ENCODE peak calls at places on chromosomes 13 and 19, in six cellular contexts. O is transverse colon, B is GM23338, I is endothelial cell of umbilical vein, U is HCT116, S is H1. K is an unnamed sample.
A peak's percentile ranks its signal among the peaks of the same experiment; 100 is the strongest.

GRCh38 chr13:112740502-112741131 is 50.8 kb downstream of the ATP11A start:
- DNase-seq in U (no peak), I (peak; percentile 32), O (peak; percentile 50), B (no peak), S (no peak), K (no peak)

GRCh38 chr13:88223958-88224357 is 552.8 kb downstream of the SLITRK5 start:
- DNase-seq in S (no peak), B (no peak), I (no peak), O (no peak), U (no peak), K (no peak)

GRCh38 chr19:7989071-7989575 is 16.3 kb downstream of the ELAVL1 start:
- DNase-seq in B (no peak), U (no peak), I (no peak), S (no peak), O (no peak), K (peak; percentile 78)

GRCh38 chr19:45150731-45151725 is 9.8 kb downstream of the NKPD1 start:
- DNase-seq in U (no peak), I (no peak), B (no peak), O (no peak), S (no peak), K (peak; percentile 44)

GRCh38 chr19:48325265-48325910 is at the start of gene EMP3:
- DNase-seq in U (peak; percentile 63), O (peak; percentile 86), I (peak; percentile 80), B (peak; percentile 89), S (peak; percentile 78), K (peak; percentile 80)

GRCh38 chr13:84265365-84265764 is 383.1 kb upstream of the SLITRK1 start:
- DNase-seq in S (no peak), O (no peak), I (no peak), B (no peak), U (no peak), K (no peak)

GRCh38 chr13:21638319-21639282 is 32.3 kb upstream of the FGF9 start:
- DNase-seq in S (peak; percentile 53), B (peak; percentile 49), U (no peak), O (peak; percentile 43), I (peak; percentile 28), K (no peak)

GRCh38 chr13:112991611-112992010 is 22.6 kb downstream of the MCF2L start:
- DNase-seq in S (no peak), I (no peak), B (no peak), U (no peak), O (no peak), K (no peak)

GRCh38 chr19:35812220-35813042 is at the start of gene PRODH2:
- DNase-seq in B (no peak), U (no peak), O (no peak), I (no peak), S (no peak), K (no peak)

GRCh38 chr19:16067205-16067938 is 8.9 kb upstream of the TPM4 start:
- DNase-seq in S (no peak), U (peak; percentile 54), B (no peak), I (peak; percentile 50), O (peak; percentile 82), K (peak; percentile 82)

GRCh38 chr19:5181331-5181730 is 159.3 kb downstream of the PTPRS start:
- DNase-seq in S (no peak), U (no peak), I (no peak), B (no peak), O (no peak), K (no peak)
- H3K27ac ChIP-seq in S (no peak overlapping the region), U (no peak overlapping the region), I (no peak overlapping the region), B (no peak overlapping the region), O (no peak overlapping the region), K (no peak overlapping the region)

GRCh38 chr19:18436651-18437478 is 1.1 kb downstream of the ISYNA1 start:
- DNase-seq in I (peak; percentile 86), B (peak; percentile 96), U (no peak), S (peak; percentile 92), O (peak; percentile 86), K (peak; percentile 89)
- TF ChIP-seq POLR2AphosphoS5 in I (peak; percentile 63), B (peak; percentile 22), U (peak; percentile 60), S (no peak), O (no peak), K (no peak)

GRCh38 chr13:73943965-73944233 is 190.3 kb downstream of the KLF12 start:
- DNase-seq in I (no peak), S (no peak), O (no peak), U (no peak), B (no peak), K (no peak)

GRCh38 chr13:73952683-73953082 is 181.5 kb downstream of the KLF12 start:
- DNase-seq in I (no peak), S (no peak), B (no peak), O (no peak), U (no peak), K (no peak)

GRCh38 chr13:73945871-73946270 is 188.3 kb downstream of the KLF12 start:
- DNase-seq in I (peak; percentile 37), S (no peak), U (no peak), B (peak; percentile 23), O (no peak), K (no peak)

GRCh38 chr13:73945371-73945770 is 188.8 kb downstream of the KLF12 start:
- DNase-seq in O (no peak), I (no peak), S (no peak), B (no peak), U (no peak), K (no peak)

GRCh38 chr13:73948848-73949529 is 185.2 kb downstream of the KLF12 start:
- DNase-seq in I (no peak), O (no peak), S (no peak), B (no peak), U (no peak), K (no peak)
- TF ChIP-seq CTCF in I (no peak), O (no peak), S (no peak), B (no peak), U (no peak), K (no peak)

DNA sequence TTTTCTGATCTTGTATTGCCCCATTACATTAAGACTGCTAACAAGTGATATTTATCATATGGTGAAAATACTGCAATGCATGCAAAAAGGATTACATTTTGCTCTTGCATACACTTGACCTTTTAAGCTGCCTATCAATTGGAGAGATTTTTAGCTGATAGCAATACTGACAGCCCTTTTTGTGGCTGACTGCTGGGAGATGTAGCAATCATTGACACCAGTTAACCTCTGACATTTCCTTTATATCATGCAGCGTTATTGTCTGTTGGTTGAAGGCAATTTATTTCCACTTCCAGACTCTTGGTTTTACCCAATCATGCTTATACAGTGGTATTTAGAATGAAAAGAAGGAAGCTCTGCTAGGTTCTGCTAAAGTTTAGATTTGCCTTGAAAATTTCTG is 364.0 kb downstream of the LMO7 start:
- DNase-seq in B (no peak), I (no peak), S (no peak), O (no peak), U (no peak), K (no peak)
- H3K27ac ChIP-seq in B (no peak overlapping the region), I (no peak overlapping the region), S (no peak overlapping the region), O (no peak overlapping the region), U (no peak overlapping the region), K (no peak overlapping the region)

DNA sequence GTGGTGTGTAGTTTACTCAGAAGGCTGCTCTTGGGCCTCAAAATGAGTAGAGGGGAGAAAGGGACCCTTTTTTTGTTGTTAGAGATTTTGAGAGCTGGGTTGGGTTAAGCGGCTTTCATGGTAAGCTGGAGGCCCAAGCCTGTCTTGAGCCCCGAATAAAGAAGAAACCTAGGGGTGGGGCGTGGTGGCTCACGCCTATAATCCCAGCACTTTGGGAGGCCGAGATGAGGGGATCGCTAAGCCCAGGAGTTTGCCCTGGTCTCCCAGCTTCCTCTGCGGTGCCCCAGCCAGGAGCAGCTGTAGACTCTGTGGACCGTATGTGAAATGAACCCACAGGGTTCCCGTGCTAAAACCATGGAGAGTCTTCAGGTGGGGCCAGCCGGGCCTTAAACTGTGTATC is 56.1 kb downstream of the KDM4B start:
- DNase-seq in O (no peak), U (no peak), I (no peak), S (no peak), B (no peak), K (no peak)
- TF ChIP-seq POLR2AphosphoS5 in O (no peak), U (no peak), I (no peak), S (no peak), B (no peak), K (no peak)

GRCh38 chr19:33212773-33213172 is 12.9 kb downstream of the SLC7A10 start:
- DNase-seq in B (no peak), S (no peak), O (no peak), I (no peak), U (no peak), K (no peak)

GRCh38 chr19:33212024-33212772 is 13.5 kb downstream of the SLC7A10 start:
- DNase-seq in O (no peak), I (no peak), U (no peak), B (no peak), S (no peak), K (no peak)

GRCh38 chr19:33215438-33216197 is 10.0 kb downstream of the SLC7A10 start:
- DNase-seq in B (no peak), U (no peak), O (no peak), S (no peak), I (no peak), K (no peak)

GRCh38 chr19:33216198-33216830 is 9.3 kb downstream of the SLC7A10 start:
- DNase-seq in B (peak; percentile 60), U (no peak), O (no peak), S (no peak), I (no peak), K (no peak)

GRCh38 chr19:33214621-33215020 is 11.0 kb downstream of the SLC7A10 start:
- DNase-seq in U (no peak), S (no peak), I (no peak), O (no peak), B (peak; percentile 80), K (no peak)
- TF ChIP-seq CTCF in U (peak; percentile 46), S (peak; percentile 56), I (no peak), O (no peak), B (peak; percentile 57), K (no peak)

GRCh38 chr13:29081697-29082440 is 261.7 kb downstream of the MTUS2 start:
- DNase-seq in O (no peak), I (no peak), U (no peak), B (no peak), S (no peak), K (no peak)

GRCh38 chr13:29073762-29074161 is 253.6 kb downstream of the MTUS2 start:
- DNase-seq in B (peak; percentile 42), S (no peak), O (no peak), I (no peak), U (no peak), K (no peak)

GRCh38 chr13:29081036-29081435 is 260.9 kb downstream of the MTUS2 start:
- DNase-seq in U (no peak), O (no peak), I (no peak), B (no peak), S (no peak), K (no peak)

GRCh38 chr13:29077051-29077813 is 257.1 kb downstream of the MTUS2 start:
- DNase-seq in O (no peak), U (no peak), B (no peak), S (no peak), I (no peak), K (no peak)
- H3K27ac ChIP-seq in O (no peak overlapping the region), U (no peak overlapping the region), B (no peak overlapping the region), S (no peak overlapping the region), I (no peak overlapping the region), K (no peak overlapping the region)

K was measured in upper lobe of left lung.